ENCODE peak calls at places on chromosomes 5 and 9, in eight cellular contexts. One of them, this sample, is unnamed.

GRCh38 chr9:92636627-92637026 is 33.3 kb downstream of the IPPK start:
- DNase-seq in GM12865: no peak
- DNase-seq in T follicular helper cell: no peak
- DNase-seq in GM10248: no peak
- DNase-seq in CD4-positive, alpha-beta T cell: no peak
- DNase-seq in NCI-H1105 treated with DMSO at 0.1 percent for 48 hours: no peak
- DNase-seq in hypothalamus: no peak
- DNase-seq in NCI-H1436: no peak
- DNase-seq in this sample: no peak

GRCh38 chr5:128038641-128039040 is 44.9 kb upstream of the SLC12A2 start:
- DNase-seq in hypothalamus: no peak
- DNase-seq in NCI-H1105 treated with DMSO at 0.1 percent for 48 hours: no peak
- DNase-seq in NCI-H1436: no peak
- DNase-seq in GM12865: no peak
- DNase-seq in T follicular helper cell: no peak
- DNase-seq in CD4-positive, alpha-beta T cell: no peak
- DNase-seq in GM10248: no peak
- DNase-seq in this sample: no peak

GRCh38 chr5:83337453-83338035 is 134.0 kb upstream of the VCAN start:
- DNase-seq in GM10248: no peak
- DNase-seq in CD4-positive, alpha-beta T cell: no peak
- DNase-seq in T follicular helper cell: no peak
- DNase-seq in hypothalamus: no peak
- DNase-seq in NCI-H1436: no peak
- DNase-seq in NCI-H1105 treated with DMSO at 0.1 percent for 48 hours: no peak
- DNase-seq in GM12865: no peak
- DNase-seq in this sample: no peak

GRCh38 chr5:134086943-134087305 is 27.6 kb upstream of the TCF7 start:
- DNase-seq in hypothalamus: no peak
- DNase-seq in NCI-H1105 treated with DMSO at 0.1 percent for 48 hours: no peak
- DNase-seq in CD4-positive, alpha-beta T cell: peak
- DNase-seq in GM12865: no peak
- DNase-seq in GM10248: no peak
- DNase-seq in T follicular helper cell: peak
- DNase-seq in NCI-H1436: no peak
- DNase-seq in this sample: no peak

GRCh38 chr5:110956280-110956912 is 115.1 kb upstream of the TSLP start:
- DNase-seq in GM12865: no peak
- DNase-seq in CD4-positive, alpha-beta T cell: no peak
- DNase-seq in GM10248: no peak
- DNase-seq in T follicular helper cell: no peak
- DNase-seq in NCI-H1105 treated with DMSO at 0.1 percent for 48 hours: peak
- DNase-seq in hypothalamus: no peak
- DNase-seq in NCI-H1436: no peak
- DNase-seq in this sample: no peak

GRCh38 chr9:136312436-136312835 is 8.5 kb upstream of the CCDC187 start:
- DNase-seq in GM10248: peak
- DNase-seq in T follicular helper cell: peak
- DNase-seq in hypothalamus: no peak
- DNase-seq in CD4-positive, alpha-beta T cell: peak
- DNase-seq in NCI-H1105 treated with DMSO at 0.1 percent for 48 hours: peak
- DNase-seq in GM12865: peak
- DNase-seq in NCI-H1436: peak
- DNase-seq in this sample: no peak

GRCh38 chr5:179720222-179720621 is 12.4 kb upstream of the MAML1 start:
- DNase-seq in T follicular helper cell: no peak
- DNase-seq in GM10248: no peak
- DNase-seq in NCI-H1436: no peak
- DNase-seq in GM12865: no peak
- DNase-seq in NCI-H1105 treated with DMSO at 0.1 percent for 48 hours: no peak
- DNase-seq in hypothalamus: no peak
- DNase-seq in CD4-positive, alpha-beta T cell: no peak
- DNase-seq in this sample: no peak

GRCh38 chr5:138274189-138274853 is at the start of gene GFRA3:
- DNase-seq in NCI-H1105 treated with DMSO at 0.1 percent for 48 hours: no peak
- DNase-seq in GM10248: peak
- DNase-seq in CD4-positive, alpha-beta T cell: no peak
- DNase-seq in NCI-H1436: no peak
- DNase-seq in T follicular helper cell: no peak
- DNase-seq in hypothalamus: no peak
- DNase-seq in GM12865: peak
- DNase-seq in this sample: no peak

GRCh38 chr9:111936391-111936790 is 39.8 kb downstream of the UGCG start:
- DNase-seq in NCI-H1105 treated with DMSO at 0.1 percent for 48 hours: no peak
- DNase-seq in CD4-positive, alpha-beta T cell: no peak
- DNase-seq in GM12865: no peak
- DNase-seq in GM10248: no peak
- DNase-seq in hypothalamus: no peak
- DNase-seq in NCI-H1436: no peak
- DNase-seq in T follicular helper cell: no peak
- DNase-seq in this sample: no peak

GRCh38 chr5:150328458-150328857 is 25.8 kb upstream of the ARSI start:
- DNase-seq in T follicular helper cell: no peak
- DNase-seq in hypothalamus: no peak
- DNase-seq in NCI-H1436: no peak
- DNase-seq in GM10248: no peak
- DNase-seq in CD4-positive, alpha-beta T cell: no peak
- DNase-seq in NCI-H1105 treated with DMSO at 0.1 percent for 48 hours: no peak
- DNase-seq in GM12865: no peak
- DNase-seq in this sample: no peak

GRCh38 chr5:995318-995717 is 13.3 kb upstream of the NKD2 start:
- DNase-seq in CD4-positive, alpha-beta T cell: no peak
- DNase-seq in GM12865: no peak
- DNase-seq in GM10248: no peak
- DNase-seq in NCI-H1436: no peak
- DNase-seq in T follicular helper cell: no peak
- DNase-seq in hypothalamus: no peak
- DNase-seq in NCI-H1105 treated with DMSO at 0.1 percent for 48 hours: no peak
- DNase-seq in this sample: peak

GRCh38 chr5:149138182-149138923 is 2.9 kb upstream of the ABLIM3 start:
- DNase-seq in GM12865: no peak
- DNase-seq in CD4-positive, alpha-beta T cell: no peak
- DNase-seq in hypothalamus: no peak
- DNase-seq in T follicular helper cell: no peak
- DNase-seq in NCI-H1105 treated with DMSO at 0.1 percent for 48 hours: no peak
- DNase-seq in GM10248: no peak
- DNase-seq in NCI-H1436: no peak
- DNase-seq in this sample: no peak

GRCh38 chr5:146767534-146767933 is 111.0 kb downstream of the PPP2R2B start:
- DNase-seq in GM12865: no peak
- DNase-seq in hypothalamus: no peak
- DNase-seq in T follicular helper cell: no peak
- DNase-seq in GM10248: no peak
- DNase-seq in NCI-H1436: no peak
- DNase-seq in CD4-positive, alpha-beta T cell: no peak
- DNase-seq in NCI-H1105 treated with DMSO at 0.1 percent for 48 hours: no peak
- DNase-seq in this sample: no peak

GRCh38 chr5:140596364-140596763 is 31.7 kb downstream of the SLC35A4 start:
- DNase-seq in GM12865: no peak
- DNase-seq in CD4-positive, alpha-beta T cell: no peak
- DNase-seq in GM10248: no peak
- DNase-seq in T follicular helper cell: no peak
- DNase-seq in NCI-H1436: no peak
- DNase-seq in NCI-H1105 treated with DMSO at 0.1 percent for 48 hours: no peak
- DNase-seq in hypothalamus: no peak
- DNase-seq in this sample: no peak

GRCh38 chr5:75498208-75498777 is 13.1 kb downstream of the CERT1 start:
- DNase-seq in CD4-positive, alpha-beta T cell: no peak
- DNase-seq in NCI-H1436: no peak
- DNase-seq in hypothalamus: no peak
- DNase-seq in T follicular helper cell: no peak
- DNase-seq in GM12865: no peak
- DNase-seq in GM10248: no peak
- DNase-seq in NCI-H1105 treated with DMSO at 0.1 percent for 48 hours: no peak
- DNase-seq in this sample: no peak

GRCh38 chr9:32698706-32699277 is 63.3 kb upstream of the TAF1L start:
- DNase-seq in T follicular helper cell: no peak
- DNase-seq in CD4-positive, alpha-beta T cell: no peak
- DNase-seq in GM10248: no peak
- DNase-seq in GM12865: no peak
- DNase-seq in NCI-H1436: no peak
- DNase-seq in hypothalamus: no peak
- DNase-seq in NCI-H1105 treated with DMSO at 0.1 percent for 48 hours: no peak
- DNase-seq in this sample: no peak

GRCh38 chr5:91384671-91385430 is 1.7 kb upstream of the ARRDC3 start:
- DNase-seq in hypothalamus: no peak
- DNase-seq in NCI-H1436: peak
- DNase-seq in GM12865: peak
- DNase-seq in NCI-H1105 treated with DMSO at 0.1 percent for 48 hours: peak
- DNase-seq in GM10248: peak
- DNase-seq in CD4-positive, alpha-beta T cell: peak
- DNase-seq in T follicular helper cell: peak
- DNase-seq in this sample: no peak

GRCh38 chr5:74422671-74423070 is 217.9 kb downstream of the ENC1 start:
- DNase-seq in NCI-H1436: no peak
- DNase-seq in NCI-H1105 treated with DMSO at 0.1 percent for 48 hours: no peak
- DNase-seq in GM12865: no peak
- DNase-seq in GM10248: no peak
- DNase-seq in CD4-positive, alpha-beta T cell: no peak
- DNase-seq in hypothalamus: no peak
- DNase-seq in T follicular helper cell: no peak
- DNase-seq in this sample: no peak